ENCODE peak calls at places on chromosomes 13 and 19, in ten cellular contexts. M is stimulated activated CD8-positive, alpha-beta memory T cell treated with anti-CD3 and anti-CD28 coated beads, Interleukin-15, amount 100 ng/mL, for 1 hour; P is SK-N-DZ; A is glutamatergic neuron; N is stimulated activated naive CD4-positive, alpha-beta T cell; R is fibroblast of lung; V is WTC11; W is stimulated activated CD4-positive, alpha-beta T cell treated with anti-CD3 and anti-CD28 coated beads, Interleukin-2, amount 100 ng/mL, for 24 hours; B is right lobe of liver; J is HFF-Myc. H is an unnamed sample.

GRCh38 chr13:42967660-42968059 is 24.4 kb downstream of the EPSTI1 start:
- DNase-seq in M (no peak), V (no peak), W (no peak), P (no peak), J (no peak), R (no peak), N (no peak), B (no peak), A (no peak), H (no peak)

GRCh38 chr19:7847664-7848063 is 17.6 kb downstream of the EVI5L start:
- DNase-seq in J (no peak), W (no peak), N (no peak), R (no peak), V (no peak), A (no peak), P (no peak), M (no peak), B (no peak), H (no peak)

GRCh38 chr19:40219721-40220276 is 1.6 kb upstream of the TTC9B start:
- DNase-seq in W (no peak), M (no peak), A (no peak), P (peak), V (no peak), B (no peak), R (peak), N (no peak), J (no peak), H (peak)

GRCh38 chr19:41998246-41999020 is 4.4 kb upstream of the ATP1A3 start:
- DNase-seq in N (no peak), J (no peak), A (peak), R (peak), W (peak), P (peak), M (no peak), B (no peak), V (peak), H (peak)

GRCh38 chr19:3440082-3440481 is 40.2 kb downstream of the SMIM24 start:
- DNase-seq in P (peak), V (peak), B (no peak), N (peak), M (peak), A (peak), J (no peak), R (no peak), W (peak), H (peak)

GRCh38 chr13:113997845-113998751 is 24.2 kb upstream of the C13orf46 start:
- DNase-seq in P (no peak), W (no peak), A (peak), N (no peak), J (peak), B (peak), R (peak), V (no peak), M (no peak), H (peak)

GRCh38 chr13:40384976-40385857 is 281.2 kb downstream of the FOXO1 start:
- DNase-seq in M (no peak), A (no peak), W (no peak), R (peak), N (no peak), J (no peak), B (no peak), V (no peak), P (no peak), H (no peak)

GRCh38 chr13:36848228-36848982 is 29.4 kb downstream of the RFXAP start:
- DNase-seq in P (no peak), A (no peak), N (no peak), M (no peak), V (peak), R (no peak), W (no peak), J (no peak), B (no peak), H (peak)

GRCh38 chr13:50130686-50131051 is 115.4 kb downstream of the KCNRG start:
- DNase-seq in A (peak), R (no peak), B (peak), M (no peak), V (peak), N (no peak), J (no peak), W (peak), P (peak), H (peak)

GRCh38 chr13:20525144-20525600 is 485 bp downstream of the CRYL1 start:
- DNase-seq in R (peak), B (peak), P (no peak), V (peak), N (no peak), J (no peak), A (peak), M (no peak), W (peak), H (no peak)

GRCh38 chr19:49297403-49297802 is 27.6 kb downstream of the SLC6A16 start:
- DNase-seq in P (no peak), V (no peak), N (no peak), R (peak), W (no peak), M (no peak), J (peak), A (no peak), B (no peak), H (no peak)

GRCh38 chr19:36573020-36573947 is at the start of gene ZNF529:
- DNase-seq in A (peak), P (peak), M (peak), J (peak), N (peak), R (peak), W (peak), V (peak), B (peak), H (peak)

GRCh38 chr13:74084375-74084902 is 49.8 kb downstream of the KLF12 start:
- DNase-seq in M (no peak), J (no peak), B (no peak), A (no peak), V (no peak), R (no peak), N (no peak), P (no peak), W (no peak), H (no peak)

GRCh38 chr13:54965881-54966280 is 1937.3 kb downstream of the OLFM4 start:
- DNase-seq in P (no peak), B (no peak), R (peak), N (no peak), W (no peak), J (no peak), V (no peak), M (no peak), A (no peak), H (no peak)

H was measured in BE2C.